ENCODE peak calls at places on chromosome 21, in four cellular contexts. Y is activated B cell treated with CpG ODN at 0.5 μM for 24 hours, J is fibroblast of pulmonary artery, T is BJ. M is an unnamed sample.

GRCh38 chr21:18741954-18742353 is 338.4 kb upstream of the TMPRSS15 start:
- DNase-seq in Y (no peak), T (no peak), J (no peak), M (no peak)

GRCh38 chr21:37130971-37131370 is 57.9 kb downstream of the TTC3 start:
- DNase-seq in T (no peak), Y (no peak), J (peak), M (no peak)

GRCh38 chr21:25733859-25734653 is 648 bp downstream of the ATP5PF start:
- DNase-seq in T (no peak), Y (no peak), J (peak), M (no peak)

GRCh38 chr21:45180289-45180599 is 105.9 kb downstream of the ADARB1 start:
- DNase-seq in Y (no peak), J (no peak), T (no peak), M (no peak)

GRCh38 chr21:33760641-33761103 is 118.4 kb downstream of the ITSN1 start:
- DNase-seq in Y (no peak), T (peak), J (peak), M (no peak)

GRCh38 chr21:45474323-45474950 is 67.8 kb downstream of the SLC19A1 start:
- DNase-seq in J (no peak), Y (no peak), T (no peak), M (no peak)

GRCh38 chr21:17472167-17472566 is 40.7 kb upstream of the CXADR start:
- DNase-seq in Y (no peak), J (no peak), T (no peak), M (no peak)

GRCh38 chr21:33708874-33709273 is 66.6 kb downstream of the ITSN1 start:
- DNase-seq in Y (no peak), J (no peak), T (no peak), M (no peak)

GRCh38 chr21:17779486-17779885 is 39.7 kb downstream of the C21orf91 start:
- DNase-seq in Y (no peak), T (no peak), J (peak), M (no peak)

GRCh38 chr21:17903029-17903806 is 84.1 kb upstream of the C21orf91 start:
- DNase-seq in T (no peak), Y (no peak), J (peak), M (no peak)

GRCh38 chr21:35323947-35324346 is 274.8 kb upstream of the RUNX1 start:
- DNase-seq in Y (no peak), J (peak), T (no peak), M (no peak)
- TF ChIP-seq CTCF in Y (no peak), J (no peak), T (no peak), M (no peak)

GRCh38 chr21:34987673-34988072 is 61.4 kb downstream of the RUNX1 start:
- DNase-seq in J (no peak), T (no peak), Y (no peak), M (no peak)

GRCh38 chr21:34988139-34988538 is 61.0 kb downstream of the RUNX1 start:
- DNase-seq in J (no peak), T (no peak), Y (no peak), M (no peak)

GRCh38 chr21:34988625-34989024 is 60.5 kb downstream of the RUNX1 start:
- DNase-seq in Y (no peak), J (no peak), T (no peak), M (no peak)

GRCh38 chr21:34990842-34991241 is 58.3 kb downstream of the RUNX1 start:
- DNase-seq in Y (no peak), J (no peak), T (no peak), M (no peak)

DNA sequence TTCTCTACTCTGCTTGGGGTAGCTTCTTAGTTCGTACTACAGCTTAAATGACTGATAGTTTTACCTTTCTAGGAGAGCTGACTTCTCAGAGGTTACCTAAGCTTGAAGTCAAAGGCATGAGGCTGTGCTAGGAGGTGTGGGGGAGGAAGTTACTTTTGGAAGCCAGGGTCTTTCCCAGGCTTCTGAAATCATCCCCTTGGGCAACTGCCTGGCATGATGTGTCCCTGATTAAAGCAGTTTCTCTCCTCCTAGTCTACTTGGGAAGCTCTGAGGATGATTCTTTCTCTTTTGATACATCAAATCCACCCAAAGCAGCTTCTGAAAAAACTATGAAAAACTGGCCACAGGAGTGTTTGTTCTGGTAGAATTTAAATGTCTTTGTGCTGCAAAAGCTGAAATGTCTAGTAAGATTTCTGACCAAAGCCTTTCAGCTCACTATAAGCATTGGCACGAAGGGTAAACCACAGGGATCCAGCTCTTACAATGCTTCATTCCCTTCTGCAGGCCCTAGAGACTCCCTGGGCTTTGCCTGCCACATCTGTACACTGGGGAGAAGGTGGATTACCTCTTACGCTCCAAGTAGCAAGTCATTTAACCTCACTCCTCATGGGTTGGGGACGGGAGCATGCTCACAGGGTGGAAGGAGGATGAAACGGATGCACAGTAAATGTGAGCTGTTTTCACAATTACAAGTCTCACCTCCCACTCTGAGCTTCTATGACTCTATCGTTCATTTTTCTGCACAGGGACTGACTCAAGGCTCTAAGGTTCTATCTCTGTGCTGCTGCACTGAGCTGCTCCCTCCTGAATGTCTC is 59.6 kb downstream of the RUNX1 start:
- DNase-seq in T (no peak), J (no peak), Y (no peak), M (no peak)
- TF ChIP-seq CTCF in T (no peak), J (no peak), Y (no peak), M (no peak)

GRCh38 chr21:39869141-39869818 is 2.0 kb downstream of the PCP4 start:
- DNase-seq in Y (no peak), T (no peak), J (no peak), M (no peak)

GRCh38 chr21:39866093-39866492 is 1.1 kb upstream of the PCP4 start:
- DNase-seq in J (no peak), T (no peak), Y (no peak), M (no peak)

GRCh38 chr21:39863111-39863510 is 4.1 kb upstream of the PCP4 start:
- DNase-seq in J (no peak), T (no peak), Y (no peak), M (no peak)

DNA sequence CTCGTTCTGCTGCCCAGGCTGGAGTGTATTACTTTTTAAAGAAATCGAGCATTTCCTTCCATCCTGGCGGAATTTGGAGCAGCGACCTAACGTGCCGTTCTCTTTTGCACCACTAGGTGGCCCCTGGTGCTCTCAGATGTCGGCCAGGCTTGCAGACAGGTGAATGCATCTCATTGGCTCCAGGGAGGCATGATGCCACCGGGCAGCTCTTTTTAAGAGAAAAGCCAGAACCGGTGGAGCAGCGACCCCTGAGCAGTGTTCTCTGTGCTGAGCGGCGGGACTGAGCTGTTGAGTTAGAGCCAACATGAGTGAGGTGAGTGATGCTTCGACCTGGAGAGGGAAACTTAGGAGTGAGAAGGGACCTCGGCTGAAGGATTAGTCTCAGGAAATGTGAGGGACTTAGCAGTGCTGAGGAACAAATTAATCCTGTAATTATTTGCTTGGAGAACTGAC is at the start of gene PCP4:
- DNase-seq in J (peak), T (no peak), Y (no peak), M (no peak)
- TF ChIP-seq CTCF in J (peak), T (peak), Y (no peak), M (peak)

DNA sequence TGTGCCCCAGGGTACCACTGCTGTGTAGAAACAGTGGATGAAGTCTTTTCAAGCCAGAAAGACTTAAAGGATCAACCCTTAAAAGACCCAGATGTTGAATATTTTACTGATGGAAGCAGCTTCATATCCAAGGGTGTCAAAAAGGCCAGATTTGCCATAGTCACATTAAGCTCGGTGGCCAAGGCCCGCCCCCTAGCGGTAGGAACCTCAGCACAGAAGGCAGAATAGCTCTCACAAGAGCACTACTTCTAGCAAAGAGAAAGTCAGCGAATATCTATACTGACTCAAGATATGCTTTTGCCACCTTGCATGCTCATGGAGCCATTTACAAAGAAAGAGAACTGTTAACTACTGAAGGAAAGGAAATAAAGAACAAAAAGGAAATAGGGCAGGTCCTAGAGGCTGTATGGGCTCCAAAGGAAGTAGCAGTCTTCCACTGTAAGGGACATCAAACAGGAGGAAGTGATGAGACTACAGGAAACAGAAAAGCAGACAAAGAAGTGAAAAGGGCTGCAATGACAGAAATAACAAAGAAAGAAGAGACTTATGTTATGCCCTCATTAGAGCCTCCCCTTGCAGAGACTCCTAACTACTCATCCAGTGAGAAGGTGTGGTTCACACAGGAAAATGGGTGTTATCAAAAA is 90.5 kb downstream of the LIPI start:
- DNase-seq in Y (no peak), J (peak), T (no peak), M (peak)
- TF ChIP-seq CTCF in Y (no peak), J (peak), T (peak), M (peak)

DNA sequence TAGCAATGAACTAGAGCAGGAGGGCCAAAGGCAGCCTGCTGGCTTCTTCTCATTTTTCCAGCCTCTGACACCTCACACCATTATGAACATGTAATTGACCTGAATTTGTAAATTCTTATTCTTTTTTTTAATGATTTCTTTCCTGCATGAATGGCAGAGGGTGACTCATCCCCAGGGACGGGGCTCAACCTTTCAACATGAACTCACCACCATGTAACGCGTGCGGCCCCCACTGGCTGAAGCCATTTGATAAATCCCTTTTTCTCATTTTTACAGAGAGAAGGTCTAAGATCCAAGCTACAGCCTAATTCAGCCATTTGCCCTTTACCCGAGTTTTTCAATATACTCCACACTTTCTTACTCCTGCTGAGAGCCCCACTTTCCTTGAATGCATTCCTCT is 9.3 kb upstream of the ETS2 start:
- DNase-seq in Y (no peak), T (no peak), J (peak), M (no peak)
- TF ChIP-seq CTCF in Y (no peak), T (no peak), J (peak), M (no peak)

GRCh38 chr21:36082140-36082742 is 12.4 kb downstream of the CBR1 start:
- DNase-seq in T (no peak), Y (no peak), J (no peak), M (no peak)

GRCh38 chr21:36089946-36090345 is 20.1 kb downstream of the CBR1 start:
- DNase-seq in J (no peak), T (no peak), Y (no peak), M (no peak)

GRCh38 chr21:36093512-36093911 is 23.7 kb downstream of the CBR1 start:
- DNase-seq in Y (no peak), T (no peak), J (no peak), M (no peak)

GRCh38 chr21:36092676-36093075 is 22.9 kb downstream of the CBR1 start:
- DNase-seq in Y (no peak), J (no peak), T (no peak), M (no peak)

DNA sequence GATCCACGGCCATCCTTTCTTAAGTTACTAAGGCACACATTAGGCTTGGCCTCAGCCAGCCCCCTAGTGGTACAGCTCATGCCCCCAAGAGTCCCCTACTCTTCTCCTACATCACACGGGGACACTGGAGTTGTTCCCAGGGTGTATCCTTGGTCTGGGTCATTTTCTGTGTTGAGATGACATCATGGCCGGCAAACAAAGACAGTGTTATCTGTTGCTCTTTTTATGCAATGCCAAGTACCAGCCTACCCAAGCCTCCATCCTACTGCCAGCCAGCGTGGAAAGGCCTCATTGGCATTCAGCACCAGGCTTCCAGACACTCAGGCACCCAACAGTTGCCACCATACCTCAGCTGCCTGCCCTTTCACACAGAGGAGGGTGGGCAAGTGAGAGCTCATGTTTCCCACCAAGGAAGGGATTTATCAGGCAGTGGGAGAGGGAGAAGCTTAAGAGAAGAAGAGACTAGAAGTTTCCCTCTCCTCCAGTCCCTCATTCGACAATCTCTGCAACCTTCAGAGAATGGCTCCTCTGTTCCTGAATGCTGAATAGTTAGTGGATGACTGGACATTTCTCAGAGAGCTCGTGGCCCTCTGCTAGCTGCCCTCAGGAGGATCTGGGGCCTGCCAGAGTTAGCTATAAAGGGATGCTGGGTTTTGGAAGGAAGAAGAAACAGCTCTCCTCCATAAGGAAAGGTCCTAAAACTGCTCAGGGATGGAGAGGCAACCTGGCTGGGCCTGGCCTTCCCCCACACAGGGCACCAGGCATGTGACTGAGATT is 17.7 kb downstream of the CBR1 start:
- DNase-seq in Y (no peak), J (no peak), T (no peak), M (no peak)
- TF ChIP-seq CTCF in Y (no peak), J (no peak), T (peak), M (no peak)

GRCh38 chr21:40852563-40852962 is 5.6 kb upstream of the DSCAM start:
- DNase-seq in Y (no peak), J (no peak), T (no peak), M (no peak)
- TF ChIP-seq CTCF in Y (no peak), J (no peak), T (no peak), M (no peak)